ENCODE peak calls at places on chromosomes 2 and 18, in six cellular contexts. I is kidney tubule cell, F is GM13976, G is Peyer's patch, Z is Karpas-422, A is NCI-H1092. J is an unnamed sample.

GRCh38 chr18:66749030-66749429 is 145.1 kb upstream of the CDH19 start:
- DNase-seq in A (no peak), Z (no peak), I (no peak), G (no peak), F (no peak), J (no peak)

GRCh38 chr18:23209796-23210195 is 74.5 kb downstream of the CABLES1 start:
- DNase-seq in F (no peak), I (no peak), Z (no peak), A (no peak), G (no peak), J (no peak)

GRCh38 chr2:88530081-88530480 is 77.6 kb upstream of the FOXI3 start:
- DNase-seq in Z (no peak), F (no peak), I (no peak), A (no peak), G (no peak), J (no peak)

GRCh38 chr18:59414254-59414653 is 55.2 kb upstream of the LMAN1 start:
- DNase-seq in A (no peak), F (no peak), G (no peak), I (no peak), Z (no peak), J (no peak)

GRCh38 chr2:120703330-120703994 is 32.2 kb upstream of the GLI2 start:
- DNase-seq in G (no peak), F (no peak), A (no peak), Z (no peak), I (peak; percentile 47), J (no peak)

GRCh38 chr2:216671791-216672343 is 23.5 kb downstream of the IGFBP5 start:
- DNase-seq in A (no peak), F (no peak), Z (no peak), G (no peak), I (no peak), J (no peak)

GRCh38 chr2:27992787-27993747 is 102.5 kb downstream of the BABAM2 start:
- DNase-seq in A (no peak), G (no peak), Z (no peak), I (peak; percentile 82), F (no peak), J (peak; percentile 44)

GRCh38 chr2:16686641-16687040 is 21.0 kb upstream of the CYRIA start:
- DNase-seq in A (no peak), I (no peak), F (no peak), G (no peak), Z (no peak), J (no peak)

GRCh38 chr2:109611467-109612095 is 2.2 kb downstream of the SEPTIN10 start:
- DNase-seq in F (no peak), A (no peak), I (peak; percentile 23), G (no peak), Z (peak; percentile 69), J (no peak)

GRCh38 chr2:240232961-240233890 is 92.8 kb upstream of the OTOS start:
- DNase-seq in G (peak; percentile 59), Z (peak; percentile 93), F (peak; percentile 89), A (peak; percentile 21), I (peak; percentile 78), J (peak; percentile 29)

GRCh38 chr2:128292599-128293425 is 25.9 kb downstream of the HS6ST1 start:
- DNase-seq in Z (no peak), F (no peak), I (peak; percentile 62), G (no peak), A (no peak), J (no peak)

GRCh38 chr18:9535430-9535972 is 60.2 kb downstream of the RALBP1 start:
- DNase-seq in G (no peak), F (no peak), Z (no peak), A (no peak), I (peak; percentile 17), J (no peak)

GRCh38 chr18:26267350-26267749 is 41.1 kb downstream of the TAF4B start:
- DNase-seq in G (no peak), F (no peak), A (no peak), I (no peak), Z (no peak), J (no peak)

GRCh38 chr2:23668756-23669304 is 258.1 kb downstream of the ATAD2B start:
- DNase-seq in A (no peak), I (no peak), F (no peak), G (no peak), Z (no peak), J (no peak)

GRCh38 chr2:206092297-206092696 is 6.3 kb upstream of the INO80D start:
- DNase-seq in G (no peak), Z (no peak), I (no peak), A (no peak), F (no peak), J (no peak)

GRCh38 chr2:128322651-128323491 is 4.2 kb upstream of the HS6ST1 start:
- DNase-seq in I (no peak), G (peak; percentile 16), F (peak; percentile 41), A (no peak), Z (no peak), J (no peak)

GRCh38 chr2:149556452-149556851 is 31.1 kb downstream of the MMADHC start:
- DNase-seq in I (no peak), F (no peak), Z (no peak), A (no peak), G (no peak), J (no peak)

GRCh38 chr2:67790622-67791021 is 272.2 kb downstream of the C1D start:
- DNase-seq in A (no peak), Z (no peak), I (peak; percentile 71), G (no peak), F (no peak), J (peak; percentile 58)

GRCh38 chr2:168814046-168814445 is 11.6 kb downstream of the NOSTRIN start:
- DNase-seq in G (no peak), I (peak; percentile 46), A (no peak), Z (no peak), F (no peak), J (no peak)

GRCh38 chr2:60530660-60531276 is 22.7 kb downstream of the BCL11A start:
- DNase-seq in A (peak; percentile 63), G (peak; percentile 87), F (no peak), Z (no peak), I (peak; percentile 74), J (no peak)

GRCh38 chr2:73917696-73918207 is 8.9 kb upstream of the DGUOK start:
- DNase-seq in Z (no peak), F (no peak), I (no peak), A (no peak), G (no peak), J (no peak)

GRCh38 chr2:152694161-152694661 is 23.1 kb downstream of the PRPF40A start:
- DNase-seq in F (no peak), Z (no peak), A (no peak), I (peak; percentile 76), G (no peak), J (no peak)

GRCh38 chr2:240792658-240793312 is 27.2 kb downstream of the KIF1A start:
- DNase-seq in F (no peak), A (no peak), Z (no peak), I (no peak), G (no peak), J (no peak)

GRCh38 chr2:187552959-187553681 is 1.1 kb downstream of the TFPI start:
- DNase-seq in I (peak; percentile 66), A (no peak), Z (no peak), F (no peak), G (no peak), J (no peak)

GRCh38 chr2:63424329-63425078 is 163.8 kb downstream of the WDPCP start:
- DNase-seq in F (peak; percentile 60), G (no peak), Z (peak; percentile 94), A (no peak), I (peak; percentile 62), J (peak; percentile 2)

GRCh38 chr2:53786371-53787254 is at the start of the genes ASB3 and ERLEC1:
- DNase-seq in A (peak; percentile 71), F (peak; percentile 94), I (peak; percentile 89), Z (peak; percentile 96), G (peak; percentile 90), J (peak; percentile 43)

GRCh38 chr2:74181739-74182138 is 3.1 kb upstream of the MOB1A start:
- DNase-seq in G (peak; percentile 67), Z (peak; percentile 99), F (peak; percentile 57), I (no peak), A (no peak), J (no peak)

GRCh38 chr2:33696234-33696633 is 97.1 kb upstream of the FAM98A start:
- DNase-seq in Z (no peak), G (no peak), I (no peak), F (no peak), A (no peak), J (no peak)

J was measured in kidney epithelial cell.